ENCODE peak calls at places on chromosome 21, in six cellular contexts. O is body of pancreas, S is adrenal gland, A is Caco-2, G is thoracic aorta, C is A549. X is an unnamed sample.

GRCh38 chr21:44263221-44263671 is 1.5 kb upstream of the DNMT3L start:
- DNase-seq in O (no peak), S (no peak), A (peak; percentile 40), G (no peak), C (no peak), X (no peak)

GRCh38 chr21:38769253-38769780 is 36.4 kb upstream of the ETS2 start:
- DNase-seq in O (no peak), S (no peak), A (no peak), G (no peak), C (peak; percentile 22), X (no peak)

GRCh38 chr21:27648560-27648959 is 681.7 kb upstream of the ADAMTS5 start:
- DNase-seq in O (no peak), S (no peak), A (no peak), G (no peak), C (no peak), X (no peak)

GRCh38 chr21:31750843-31751242 is 18.9 kb upstream of the SCAF4 start:
- DNase-seq in O (no peak), S (no peak), A (no peak), G (no peak), C (peak; percentile 9), X (no peak)

GRCh38 chr21:38861989-38862683 is 56.4 kb downstream of the ETS2 start:
- DNase-seq in O (no peak), S (no peak), A (no peak), G (no peak), C (no peak), X (no peak)

GRCh38 chr21:32572574-32573420 is 12.5 kb downstream of the TCP10L start:
- DNase-seq in O (peak; percentile 72), S (no peak), A (no peak), G (no peak), C (no peak), X (no peak)

GRCh38 chr21:31696424-31696823 is 35.5 kb downstream of the SCAF4 start:
- DNase-seq in O (no peak), S (no peak), A (no peak), G (no peak), C (no peak), X (no peak)

GRCh38 chr21:33011462-33011861 is 14.3 kb upstream of the OLIG2 start:
- DNase-seq in O (peak; percentile 61), S (peak; percentile 41), A (no peak), G (no peak), C (peak; percentile 76), X (no peak)

GRCh38 chr21:42974832-42975820 is 764 bp downstream of the PKNOX1 start:
- DNase-seq in O (peak; percentile 55), S (peak; percentile 58), A (peak; percentile 54), G (no peak), C (peak; percentile 56), X (peak; percentile 41)

GRCh38 chr21:44399151-44399954 is 45.9 kb downstream of the TRPM2 start:
- DNase-seq in O (no peak), S (no peak), A (no peak), G (no peak), C (no peak), X (no peak)

GRCh38 chr21:25952306-25952705 is 217.5 kb downstream of the GABPA start:
- DNase-seq in O (no peak), S (no peak), A (no peak), G (no peak), C (no peak), X (no peak)

GRCh38 chr21:43315244-43316137 is 111.4 kb downstream of the SIK1 start:
- DNase-seq in O (no peak), S (no peak), A (no peak), G (no peak), C (no peak), X (no peak)

GRCh38 chr21:44267655-44268142 is 6.0 kb upstream of the DNMT3L start:
- DNase-seq in O (peak; percentile 9), S (peak; percentile 15), A (no peak), G (no peak), C (no peak), X (no peak)

GRCh38 chr21:43370888-43371570 is 55.9 kb downstream of the SIK1 start:
- DNase-seq in O (no peak), S (no peak), A (no peak), G (no peak), C (no peak), X (no peak)

GRCh38 chr21:43934716-43935705 is 70.0 kb downstream of the AGPAT3 start:
- DNase-seq in O (no peak), S (no peak), A (no peak), G (no peak), C (no peak), X (no peak)

GRCh38 chr21:25513810-25514209 is 93.5 kb downstream of the MRPL39 start:
- DNase-seq in O (no peak), S (no peak), A (no peak), G (no peak), C (no peak), X (no peak)

GRCh38 chr21:43312751-43313169 is 114.2 kb downstream of the SIK1 start:
- DNase-seq in O (peak; percentile 9), S (no peak), A (peak; percentile 84), G (no peak), C (no peak), X (no peak)

GRCh38 chr21:15054606-15055239 is 10.1 kb downstream of the NRIP1 start:
- DNase-seq in O (no peak), S (no peak), A (no peak), G (no peak), C (no peak), X (no peak)

GRCh38 chr21:44532712-44533111 is 7.3 kb downstream of the KRTAP10-1 start:
- DNase-seq in O (no peak), S (no peak), A (no peak), G (no peak), C (no peak), X (no peak)

GRCh38 chr21:43733529-43734071 is 14.7 kb downstream of the PDXK start:
- DNase-seq in O (no peak), S (no peak), A (no peak), G (no peak), C (no peak), X (peak; percentile 63)

GRCh38 chr21:38042246-38042645 is 126.0 kb upstream of the KCNJ6 start:
- DNase-seq in O (no peak), S (no peak), A (no peak), G (no peak), C (peak; percentile 66), X (no peak)

GRCh38 chr21:32524010-32524719 is 61.2 kb downstream of the TCP10L start:
- DNase-seq in O (no peak), S (peak; percentile 24), A (no peak), G (no peak), C (no peak), X (no peak)

GRCh38 chr21:32423320-32423719 is 10.8 kb downstream of the EVA1C start:
- DNase-seq in O (no peak), S (no peak), A (no peak), G (no peak), C (no peak), X (no peak)

GRCh38 chr21:15421521-15421920 is 308.3 kb upstream of the USP25 start:
- DNase-seq in O (no peak), S (no peak), A (no peak), G (no peak), C (no peak), X (no peak)

GRCh38 chr21:36170823-36171222 is 14.2 kb downstream of the DOP1B start:
- DNase-seq in O (no peak), S (no peak), A (no peak), G (no peak), C (no peak), X (no peak)

GRCh38 chr21:36166705-36167104 is 10.1 kb downstream of the DOP1B start:
- DNase-seq in O (no peak), S (no peak), A (peak; percentile 65), G (no peak), C (no peak), X (no peak)

GRCh38 chr21:36171741-36172331 is 15.2 kb downstream of the DOP1B start:
- DNase-seq in O (no peak), S (no peak), A (no peak), G (no peak), C (no peak), X (no peak)

GRCh38 chr21:36171327-36171726 is 14.7 kb downstream of the DOP1B start:
- DNase-seq in O (no peak), S (no peak), A (no peak), G (no peak), C (no peak), X (no peak)

GRCh38 chr21:36169465-36170128 is 13.0 kb downstream of the DOP1B start:
- DNase-seq in O (no peak), S (no peak), A (no peak), G (no peak), C (no peak), X (no peak)
- TF ChIP-seq CTCF in O (no peak), S (no peak), A (no peak), G (no peak), C (no peak), X (no peak)

GRCh38 chr21:41894922-41895557 is 15.9 kb upstream of the PRDM15 start:
- DNase-seq in O (no peak), S (no peak), A (no peak), G (no peak), C (no peak), X (no peak)

GRCh38 chr21:41897047-41897669 is 18.0 kb upstream of the PRDM15 start:
- DNase-seq in O (no peak), S (no peak), A (no peak), G (no peak), C (no peak), X (no peak)

GRCh38 chr21:41897690-41898089 is 18.5 kb upstream of the PRDM15 start:
- DNase-seq in O (no peak), S (no peak), A (no peak), G (no peak), C (no peak), X (no peak)

GRCh38 chr21:41894511-41894910 is 15.4 kb upstream of the PRDM15 start:
- DNase-seq in O (no peak), S (no peak), A (no peak), G (no peak), C (no peak), X (no peak)

GRCh38 chr21:41895643-41896493 is 16.7 kb upstream of the PRDM15 start:
- DNase-seq in O (no peak), S (no peak), A (no peak), G (no peak), C (no peak), X (no peak)
- H3K4me1 ChIP-seq in O (peaks cover 6% of the 10 kb centered on the region), S (peaks cover 3% of the 10 kb centered on the region), A (peaks cover 13% of the 10 kb centered on the region), G (peaks cover 26% of the 10 kb centered on the region), C (no peaks in the 10 kb centered on the region), X (no peaks in the 10 kb centered on the region)

GRCh38 chr21:29973258-29973657 is 33.5 kb upstream of the GRIK1 start:
- DNase-seq in O (no peak), S (no peak), A (no peak), G (no peak), C (no peak), X (no peak)
- H3K4me3 ChIP-seq in O (no peak overlapping the region), S (no peak overlapping the region), A (no peak overlapping the region), G (no peak overlapping the region), C (no peak overlapping the region), X (no peak overlapping the region)

DNA sequence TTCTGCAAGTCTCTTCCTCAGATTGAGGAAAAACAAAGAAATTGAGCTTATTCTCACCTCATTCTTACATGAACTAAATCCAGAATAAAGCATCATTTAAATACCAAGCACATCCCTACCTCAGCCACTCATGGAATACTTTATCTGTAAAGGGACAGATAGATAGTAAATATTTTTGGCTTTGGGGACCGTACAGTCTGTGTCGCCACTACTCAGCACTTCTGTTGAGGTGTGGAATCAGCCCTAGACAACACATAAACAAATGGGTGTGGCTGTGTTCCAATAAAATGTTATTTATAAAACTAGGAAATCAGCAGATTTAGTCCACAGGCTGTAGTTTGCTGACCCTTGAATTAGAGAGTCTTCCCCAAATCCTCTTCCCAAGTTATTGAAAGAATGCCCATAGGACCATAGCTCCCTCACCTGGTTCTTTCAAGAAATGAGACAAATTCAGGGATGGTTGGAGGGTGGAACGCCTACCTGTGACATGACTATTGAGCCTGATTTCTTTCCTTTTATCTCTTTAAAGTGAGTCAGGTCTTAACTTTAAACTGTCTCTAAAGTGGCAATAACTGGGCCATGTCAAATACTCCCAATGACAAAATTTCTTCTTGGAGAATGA is 878.5 kb downstream of the USP25 start:
- DNase-seq in O (no peak), S (no peak), A (no peak), G (no peak), C (peak; percentile 27), X (no peak)
- TF ChIP-seq CTCF in O (no peak), S (no peak), A (peak; percentile 49), G (no peak), C (peak; percentile 20), X (no peak)

X was measured in tibial nerve.